ENCODE peak calls at places on chromosomes 16 and 17, in five cellular contexts. U is cardiac muscle cell, O is NCI-H1092, B is non-pigmented ciliary epithelial cell, J is Right ventricle myocardium superior. G is an unnamed sample.

GRCh38 chr17:2582493-2582892 is 11.0 kb upstream of the PAFAH1B1 start:
- DNase-seq in U (no peak), O (no peak), B (no peak), J (no peak), G (no peak)

GRCh38 chr17:46841561-46842379 is 9.6 kb upstream of the WNT9B start:
- DNase-seq in U (peak), O (no peak), B (no peak), J (no peak), G (no peak)

GRCh38 chr16:27046958-27047357 is 19.8 kb upstream of the C16orf82 start:
- DNase-seq in U (no peak), O (no peak), B (no peak), J (no peak), G (no peak)

GRCh38 chr17:54694287-54694887 is 206.3 kb upstream of the TOM1L1 start:
- DNase-seq in U (no peak), O (no peak), B (no peak), J (no peak), G (no peak)

GRCh38 chr17:28716740-28717577 is 709 bp downstream of the RAB34 start:
- DNase-seq in U (peak), O (no peak), B (no peak), J (peak), G (no peak)

GRCh38 chr17:7208754-7209460 is 10.7 kb downstream of the DLG4 start:
- DNase-seq in U (no peak), O (no peak), B (no peak), J (no peak), G (no peak)

GRCh38 chr16:20906871-20907255 is 6.3 kb downstream of the LYRM1 start:
- DNase-seq in U (no peak), O (no peak), B (no peak), J (no peak), G (no peak)

GRCh38 chr16:74561626-74562025 is 45.3 kb downstream of the GLG1 start:
- DNase-seq in U (no peak), O (no peak), B (no peak), J (no peak), G (no peak)

GRCh38 chr16:83215417-83216001 is 588.7 kb downstream of the CDH13 start:
- DNase-seq in U (peak), O (no peak), B (no peak), J (no peak), G (peak)

GRCh38 chr16:84848991-84849634 is 29.3 kb downstream of the CRISPLD2 start:
- DNase-seq in U (no peak), O (no peak), B (no peak), J (no peak), G (no peak)

GRCh38 chr17:7550359-7550758 is 1.5 kb downstream of the TNFSF12 start:
- DNase-seq in U (no peak), O (no peak), B (no peak), J (no peak), G (no peak)

GRCh38 chr16:29820271-29820701 is at the start of gene MVP:
- DNase-seq in U (peak), O (no peak), B (no peak), J (peak), G (no peak)

GRCh38 chr17:82496529-82497434 is 22.8 kb upstream of the FOXK2 start:
- DNase-seq in U (peak), O (peak), B (peak), J (peak), G (peak)

GRCh38 chr17:38454528-38454927 is 26.3 kb downstream of the ARHGAP23 start:
- DNase-seq in U (peak), O (no peak), B (no peak), J (peak), G (no peak)

GRCh38 chr16:24645739-24646645 is 83.5 kb upstream of the TNRC6A start:
- DNase-seq in U (peak), O (no peak), B (peak), J (no peak), G (no peak)

GRCh38 chr17:41664587-41665565 is 23.8 kb upstream of the EIF1 start:
- DNase-seq in U (peak), O (no peak), B (no peak), J (peak), G (no peak)

GRCh38 chr17:66753126-66753920 is 81.6 kb upstream of the CACNG5 start:
- DNase-seq in U (no peak), O (no peak), B (no peak), J (no peak), G (no peak)

GRCh38 chr17:3552916-3553315 is 4.7 kb downstream of the TRPV3 start:
- DNase-seq in U (no peak), O (no peak), B (no peak), J (peak), G (no peak)

GRCh38 chr17:36525888-36526287 is 8.8 kb downstream of the MYO19 start:
- DNase-seq in U (no peak), O (no peak), B (no peak), J (no peak), G (no peak)

GRCh38 chr16:72554935-72555334 is 383.0 kb upstream of the PMFBP1 start:
- DNase-seq in U (peak), O (no peak), B (no peak), J (no peak), G (no peak)

GRCh38 chr17:20852541-20853370 is 190.1 kb downstream of the USP22 start:
- DNase-seq in U (peak), O (no peak), B (no peak), J (peak), G (peak)

GRCh38 chr17:70642059-70642458 is 472.7 kb downstream of the KCNJ2 start:
- DNase-seq in U (no peak), O (no peak), B (no peak), J (no peak), G (no peak)

GRCh38 chr17:16486373-16487250 is 5.4 kb downstream of the LRRC75A start:
- DNase-seq in U (peak), O (peak), B (peak), J (peak), G (no peak)

GRCh38 chr16:48384305-48384981 is 770 bp downstream of the SIAH1 start:
- DNase-seq in U (peak), O (peak), B (no peak), J (peak), G (peak)

GRCh38 chr17:77602062-77602746 is 356.3 kb upstream of the TNRC6C start:
- DNase-seq in U (peak), O (no peak), B (no peak), J (peak), G (no peak)

GRCh38 chr16:18068477-18068876 is 268.1 kb downstream of the NPIPA8 start:
- DNase-seq in U (no peak), O (no peak), B (no peak), J (no peak), G (no peak)

GRCh38 chr16:4481526-4481925 is 5.3 kb downstream of the HMOX2 start:
- DNase-seq in U (no peak), O (no peak), B (no peak), J (no peak), G (no peak)

GRCh38 chr17:35167046-35167445 is 19.4 kb downstream of the UNC45B start:
- DNase-seq in U (no peak), O (no peak), B (no peak), J (no peak), G (no peak)

GRCh38 chr17:37662358-37662757 is 19.1 kb upstream of the DDX52 start:
- DNase-seq in U (no peak), O (no peak), B (no peak), J (no peak), G (no peak)

GRCh38 chr16:48526958-48527331 is 83.0 kb downstream of the N4BP1 start:
- DNase-seq in U (no peak), O (no peak), B (no peak), J (peak), G (no peak)

GRCh38 chr16:88719267-88719932 is 13.1 kb downstream of the CTU2 start:
- DNase-seq in U (no peak), O (peak), B (no peak), J (peak), G (no peak)

GRCh38 chr17:4856271-4856936 is 23.3 kb downstream of the MINK1 start:
- DNase-seq in U (peak), O (no peak), B (no peak), J (no peak), G (no peak)

GRCh38 chr16:58859958-58860669 is 126.0 kb upstream of the GOT2 start:
- DNase-seq in U (no peak), O (no peak), B (no peak), J (no peak), G (no peak)

GRCh38 chr16:88650749-88651275 is at the start of gene CYBA:
- DNase-seq in U (peak), O (no peak), B (peak), J (peak), G (peak)

GRCh38 chr16:67882374-67883145 is 2.1 kb upstream of the NRN1L start:
- DNase-seq in U (peak), O (no peak), B (no peak), J (peak), G (no peak)

GRCh38 chr16:85395913-85396878 is 216.9 kb upstream of the GSE1 start:
- DNase-seq in U (peak), O (peak), B (no peak), J (peak), G (no peak)

GRCh38 chr16:8867483-8868271 is 1.1 kb downstream of the CARHSP1 start:
- DNase-seq in U (no peak), O (peak), B (no peak), J (peak), G (no peak)

G was measured in Caco-2.